ENCODE peak calls at places on chromosome 15, in seven cellular contexts. Y is Peyer's patch, F is endothelial cell of umbilical vein, K is breast epithelium, B is uterus, C is suprapubic skin, Q is right lobe of liver. U is an unnamed sample. For H3K4me1, the result is how much of the 10 kb centered on the place peaks cover.

GRCh38 chr15:58472821-58473581 is 41.2 kb downstream of the LIPC start:
- DNase-seq in Y (peak), F (peak), K (no peak), B (no peak), C (no peak), Q (no peak), U (no peak)

GRCh38 chr15:78179286-78179840 is 30.2 kb downstream of the IDH3A start:
- DNase-seq in Y (peak), F (no peak), K (no peak), B (no peak), C (no peak), Q (peak), U (no peak)

GRCh38 chr15:52730163-52730562 is 51.0 kb upstream of the ATOSA start:
- DNase-seq in Y (peak), F (peak), K (no peak), B (no peak), C (no peak), Q (no peak), U (no peak)

GRCh38 chr15:90774731-90775521 is 57.8 kb downstream of the BLM start:
- DNase-seq in Y (no peak), F (peak), K (no peak), B (no peak), C (no peak), Q (no peak), U (no peak)

GRCh38 chr15:68667800-68668625 is 89.2 kb downstream of the CORO2B start:
- DNase-seq in Y (no peak), F (no peak), K (no peak), B (peak), C (no peak), Q (no peak), U (no peak)

GRCh38 chr15:93770788-93771187 is 460.6 kb upstream of the MCTP2 start:
- DNase-seq in Y (no peak), F (no peak), K (no peak), B (no peak), C (no peak), Q (no peak), U (no peak)

GRCh38 chr15:78366342-78366741 is 26.2 kb downstream of the CRABP1 start:
- DNase-seq in Y (no peak), F (no peak), K (no peak), B (no peak), C (no peak), Q (no peak), U (no peak)

GRCh38 chr15:25846377-25846776 is 16.8 kb downstream of the ATP10A start:
- DNase-seq in Y (peak), F (no peak), K (no peak), B (no peak), C (no peak), Q (no peak), U (no peak)

GRCh38 chr15:34047893-34048775 is 9.1 kb upstream of the AVEN start:
- DNase-seq in Y (no peak), F (no peak), K (no peak), B (no peak), C (no peak), Q (no peak), U (no peak)

GRCh38 chr15:52857937-52858336 is 67.8 kb upstream of the ONECUT1 start:
- DNase-seq in Y (no peak), F (no peak), K (no peak), B (no peak), C (no peak), Q (no peak), U (no peak)

GRCh38 chr15:70036585-70037343 is 61.0 kb downstream of the TLE3 start:
- DNase-seq in Y (peak), F (no peak), K (no peak), B (no peak), C (peak), Q (no peak), U (no peak)

GRCh38 chr15:50425219-50425618 is 1.0 kb downstream of the USP8 start:
- DNase-seq in Y (no peak), F (no peak), K (no peak), B (no peak), C (no peak), Q (no peak), U (no peak)

GRCh38 chr15:40815042-40815678 is 7.9 kb upstream of the DNAJC17 start:
- DNase-seq in Y (no peak), F (no peak), K (peak), B (no peak), C (no peak), Q (no peak), U (peak)

GRCh38 chr15:55742927-55743614 is at the start of gene PRTG:
- DNase-seq in Y (no peak), F (peak), K (no peak), B (peak), C (peak), Q (peak), U (peak)

GRCh38 chr15:70597056-70597603 is 166.2 kb downstream of the UACA start:
- DNase-seq in Y (no peak), F (no peak), K (peak), B (no peak), C (no peak), Q (no peak), U (no peak)

GRCh38 chr15:101070502-101071273 is 151.5 kb downstream of the LRRK1 start:
- DNase-seq in Y (no peak), F (peak), K (no peak), B (no peak), C (no peak), Q (no peak), U (no peak)

GRCh38 chr15:56772868-56773639 is 39.7 kb upstream of the ZNF280D start:
- DNase-seq in Y (no peak), F (no peak), K (no peak), B (no peak), C (no peak), Q (peak), U (no peak)

GRCh38 chr15:39404767-39405173 is 176.1 kb upstream of the THBS1 start:
- DNase-seq in Y (no peak), F (no peak), K (peak), B (no peak), C (no peak), Q (no peak), U (no peak)

GRCh38 chr15:88661041-88661765 is 22.4 kb downstream of the ISG20 start:
- DNase-seq in Y (no peak), F (no peak), K (no peak), B (no peak), C (no peak), Q (no peak), U (no peak)

GRCh38 chr15:57537951-57538506 is 53.7 kb upstream of the MYZAP start:
- DNase-seq in Y (no peak), F (peak), K (no peak), B (no peak), C (no peak), Q (no peak), U (no peak)

GRCh38 chr15:36235173-36235572 is 344.3 kb upstream of the CDIN1 start:
- DNase-seq in Y (no peak), F (no peak), K (no peak), B (no peak), C (no peak), Q (no peak), U (no peak)
- TF ChIP-seq POLR2A in Y (no peak), F (no peak), K (no peak), B (no peak), C (no peak), Q (no peak), U (no peak)

GRCh38 chr15:80931191-80931590 is 58.4 kb downstream of the MESD start:
- DNase-seq in Y (no peak), F (no peak), K (no peak), B (no peak), C (no peak), Q (no peak), U (no peak)

GRCh38 chr15:80934761-80935221 is 54.8 kb downstream of the MESD start:
- DNase-seq in Y (no peak), F (peak), K (no peak), B (no peak), C (no peak), Q (no peak), U (peak)

GRCh38 chr15:80929689-80930088 is 59.9 kb downstream of the MESD start:
- DNase-seq in Y (no peak), F (no peak), K (no peak), B (no peak), C (no peak), Q (no peak), U (no peak)

GRCh38 chr15:80931721-80932609 is 57.7 kb downstream of the MESD start:
- DNase-seq in Y (no peak), F (no peak), K (no peak), B (no peak), C (no peak), Q (no peak), U (no peak)

DNA sequence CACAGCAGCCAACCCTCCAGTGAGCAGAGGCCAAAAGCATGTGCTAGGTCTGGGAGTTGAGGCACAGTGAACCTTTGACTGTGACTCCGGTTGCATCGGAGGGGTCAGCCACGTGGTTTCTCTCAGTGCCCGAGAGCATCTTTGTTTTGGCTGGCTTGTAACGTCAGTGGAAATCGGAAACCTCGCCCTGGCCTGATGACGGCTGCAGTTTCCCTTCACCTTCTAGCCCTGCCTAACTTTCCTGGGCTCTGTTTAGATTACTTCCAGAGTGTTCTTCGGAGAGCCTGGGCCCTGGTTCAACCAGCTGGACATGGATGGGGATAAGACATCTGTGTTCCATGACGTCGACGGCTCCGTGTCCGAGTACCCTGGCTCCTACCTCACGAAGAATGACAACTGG is 56.6 kb downstream of the MESD start:
- DNase-seq in Y (no peak), F (peak), K (no peak), B (peak), C (no peak), Q (no peak), U (no peak)
- H3K4me1 ChIP-seq in Y (under half), F (under half), K (under half), B (under half), C (under half), Q (under half), U (under half)

GRCh38 chr15:99307735-99308134 is 56.5 kb downstream of the LRRC28 start:
- DNase-seq in Y (no peak), F (no peak), K (no peak), B (no peak), C (no peak), Q (no peak), U (no peak)
- TF ChIP-seq POLR2A in Y (no peak), F (no peak), K (no peak), B (no peak), C (no peak), Q (no peak), U (no peak)

DNA sequence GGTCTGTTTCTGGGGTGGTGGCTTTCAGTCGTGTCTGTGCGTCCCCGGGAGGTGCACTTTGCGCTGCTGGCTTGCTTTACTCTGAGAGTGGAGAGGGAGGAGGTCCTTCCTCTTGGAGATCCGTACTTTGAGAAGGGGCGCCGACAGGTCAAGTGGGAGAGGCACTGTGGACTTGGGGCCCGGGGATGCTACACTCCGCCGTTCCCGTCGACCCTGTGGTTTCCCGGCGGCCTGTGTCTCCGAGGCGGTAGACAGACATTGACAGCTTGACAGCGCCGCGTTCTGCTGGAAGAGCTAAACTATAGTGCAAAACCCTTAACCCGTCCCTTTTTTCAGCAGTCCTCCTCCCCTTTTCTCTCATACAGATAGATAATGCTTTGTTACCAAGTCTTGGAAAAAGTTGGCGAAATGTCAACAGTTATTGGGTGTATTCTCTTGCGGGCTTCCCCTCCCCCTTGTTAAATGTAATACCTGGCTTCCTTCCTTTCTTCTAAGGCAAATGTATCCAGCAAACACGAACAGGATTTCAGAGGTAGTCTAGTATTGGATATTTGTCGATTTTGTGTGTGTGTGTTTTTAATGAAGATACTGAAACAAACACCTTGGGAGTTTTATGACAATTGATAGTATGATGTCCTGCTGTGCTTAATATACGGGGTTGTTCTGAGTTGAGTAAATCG is 6.6 kb downstream of the TPM1 start:
- DNase-seq in Y (peak), F (peak), K (peak), B (peak), C (peak), Q (peak), U (peak)
- H3K4me1 ChIP-seq in Y (under half), F (half or more), K (under half), B (under half), C (half or more), Q (under half), U (half or more)

GRCh38 chr15:41936649-41937567 is 35.4 kb downstream of the EHD4 start:
- DNase-seq in Y (peak), F (peak), K (no peak), B (no peak), C (peak), Q (no peak), U (peak)
- TF ChIP-seq POLR2A in Y (no peak), F (peak), K (no peak), B (no peak), C (no peak), Q (no peak), U (no peak)

DNA sequence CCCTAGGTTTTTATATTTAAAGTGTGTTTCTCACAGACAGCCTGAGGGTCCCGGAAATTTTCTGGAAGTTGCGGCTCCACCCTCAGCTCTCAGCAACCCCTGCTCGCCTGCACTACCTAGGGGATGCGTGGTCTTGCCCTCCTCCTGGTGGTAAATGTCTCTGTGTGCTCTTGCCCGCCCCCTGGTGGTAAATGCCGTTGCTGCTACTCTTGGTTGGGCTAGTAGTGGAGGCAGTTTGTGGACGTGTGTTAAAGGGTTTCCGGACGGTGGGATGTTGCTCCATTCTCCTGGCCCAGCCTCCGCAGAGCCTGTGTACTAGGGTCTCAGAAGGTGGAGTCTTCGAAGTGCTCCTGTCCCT is 27.4 kb downstream of the STOML1 start:
- DNase-seq in Y (peak), F (peak), K (peak), B (peak), C (peak), Q (peak), U (peak)
- H3K4me1 ChIP-seq in Y (under half), F (under half), K (under half), B (under half), C (under half), Q (under half), U (under half)

DNA sequence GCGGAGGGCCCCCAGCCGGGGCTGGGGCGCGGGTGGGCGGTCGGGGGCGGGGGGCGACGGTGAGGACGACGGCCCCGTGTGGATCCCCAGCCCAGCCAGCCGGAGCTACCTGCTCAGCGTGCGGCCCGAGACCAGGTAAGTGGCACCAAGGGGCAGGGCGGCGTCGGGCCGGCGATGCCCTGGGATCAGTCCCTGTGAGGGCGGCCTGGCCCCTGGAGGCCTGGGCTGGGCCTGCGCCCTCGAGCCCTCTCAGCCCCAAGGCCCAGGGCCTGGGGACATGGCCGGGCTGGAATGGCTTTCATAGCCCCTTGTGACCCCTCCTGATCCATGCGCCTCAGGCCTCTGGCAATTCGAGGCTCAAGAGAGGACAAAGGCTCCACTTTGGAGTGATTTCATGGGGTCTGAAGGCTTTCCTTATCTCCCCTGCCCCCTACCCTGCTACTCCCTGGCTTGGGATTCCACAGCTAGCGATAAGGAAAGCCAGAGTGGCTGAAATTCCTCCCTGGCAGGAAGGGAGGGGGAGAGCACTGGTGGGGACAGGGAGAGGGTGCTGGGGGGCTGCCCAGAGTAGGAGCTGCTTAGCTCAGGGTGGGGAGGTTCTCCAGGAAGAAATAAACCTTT is 415 bp downstream of the ALPK3 start:
- DNase-seq in Y (no peak), F (peak), K (no peak), B (no peak), C (no peak), Q (no peak), U (peak)
- TF ChIP-seq POLR2A in Y (no peak), F (no peak), K (no peak), B (no peak), C (no peak), Q (no peak), U (no peak)

GRCh38 chr15:75024102-75024636 is 779 bp downstream of the PPCDC start:
- DNase-seq in Y (no peak), F (peak), K (no peak), B (no peak), C (no peak), Q (no peak), U (peak)
- H3K4me1 ChIP-seq in Y (under half), F (under half), K (under half), B (under half), C (under half), Q (under half), U (under half)

GRCh38 chr15:75842722-75843617 is at the start of gene UBE2Q2:
- DNase-seq in Y (peak), F (peak), K (peak), B (peak), C (peak), Q (peak), U (peak)
- TF ChIP-seq POLR2A in Y (no peak), F (no peak), K (no peak), B (peak), C (no peak), Q (no peak), U (peak)

U was measured in thyroid gland.